ENCODE peak calls at places on chromosomes 12 and 14, in eight cellular contexts. V is tibial nerve; U is upper lobe of right lung; X is uterus; L is thyroid gland; Z is hepatocyte; Q is CD8-positive, alpha-beta memory T cell; B is psoas muscle. G is an unnamed sample.
A peak's percentile ranks its signal among the peaks of the same experiment; 100 is the strongest.

GRCh38 chr12:102496571-102496970 is 16.2 kb upstream of the IGF1 start:
- DNase-seq in V (no peak), U (no peak), X (no peak), L (no peak), Z (no peak), Q (no peak), B (no peak), G (no peak)

GRCh38 chr12:55996715-55997534 is at the start of gene SUOX:
- DNase-seq in V (peak; percentile 94), U (peak; percentile 97), X (peak; percentile 98), L (peak; percentile 99), Z (peak; percentile 97), Q (no peak), B (peak; percentile 96), G (peak; percentile 98)

GRCh38 chr14:95043314-95043713 is 114.0 kb downstream of the DICER1 start:
- DNase-seq in V (no peak), U (peak; percentile 40), X (no peak), L (no peak), Z (no peak), Q (no peak), B (no peak), G (no peak)

GRCh38 chr14:104680056-104680805 is 9.2 kb upstream of the INF2 start:
- DNase-seq in V (no peak), U (peak; percentile 63), X (peak; percentile 74), L (no peak), Z (peak; percentile 80), Q (no peak), B (peak; percentile 55), G (peak; percentile 67)

GRCh38 chr14:32724864-32725550 is 213.7 kb upstream of the NPAS3 start:
- DNase-seq in V (no peak), U (no peak), X (no peak), L (no peak), Z (peak; percentile 4), Q (no peak), B (no peak), G (no peak)

GRCh38 chr14:20652996-20653975 is 11.8 kb upstream of the OR6S1 start:
- DNase-seq in V (no peak), U (no peak), X (no peak), L (no peak), Z (peak; percentile 59), Q (no peak), B (no peak), G (peak; percentile 32)

GRCh38 chr12:26701604-26702215 is 131.3 kb downstream of the ITPR2 start:
- DNase-seq in V (peak; percentile 30), U (no peak), X (no peak), L (no peak), Z (peak; percentile 55), Q (no peak), B (no peak), G (peak; percentile 65)

GRCh38 chr12:22447223-22447622 is 97.1 kb downstream of the C2CD5 start:
- DNase-seq in V (no peak), U (no peak), X (no peak), L (no peak), Z (no peak), Q (no peak), B (no peak), G (no peak)

GRCh38 chr12:132169376-132169775 is 25.1 kb downstream of the NOC4L start:
- DNase-seq in V (no peak), U (peak; percentile 51), X (no peak), L (no peak), Z (no peak), Q (no peak), B (peak; percentile 6), G (no peak)

GRCh38 chr14:61876362-61877049 is 114.3 kb downstream of the SNAPC1 start:
- DNase-seq in V (no peak), U (no peak), X (no peak), L (no peak), Z (no peak), Q (no peak), B (no peak), G (no peak)

GRCh38 chr14:105343194-105343593 is 28.6 kb downstream of the PACS2 start:
- DNase-seq in V (no peak), U (no peak), X (no peak), L (no peak), Z (no peak), Q (no peak), B (no peak), G (no peak)

GRCh38 chr12:57893460-57894353 is 47.2 kb upstream of the CTDSP2 start:
- DNase-seq in V (peak; percentile 85), U (peak; percentile 93), X (peak; percentile 98), L (peak; percentile 94), Z (peak; percentile 94), Q (no peak), B (peak; percentile 92), G (peak; percentile 92)
- H3K4me1 ChIP-seq in V (peaks cover 97% of the 10 kb centered on the region), U (peaks cover 91% of the 10 kb centered on the region), X (peaks cover 41% of the 10 kb centered on the region), L (peaks cover 90% of the 10 kb centered on the region), Z (peaks cover 71% of the 10 kb centered on the region), Q (peaks cover 48% of the 10 kb centered on the region), B (peaks cover 82% of the 10 kb centered on the region), G (peaks cover 34% of the 10 kb centered on the region)

GRCh38 chr12:11657511-11657910 is 8.0 kb downstream of the ETV6 start:
- DNase-seq in V (no peak), U (no peak), X (no peak), L (no peak), Z (no peak), Q (no peak), B (no peak), G (peak; percentile 50)
- H3K4me1 ChIP-seq in V (peaks cover 80% of the 10 kb centered on the region), U (peaks cover 54% of the 10 kb centered on the region), X (no peaks in the 10 kb centered on the region), L (peaks cover 94% of the 10 kb centered on the region), Z (peaks cover 16% of the 10 kb centered on the region), Q (peaks cover 27% of the 10 kb centered on the region), B (peaks cover 61% of the 10 kb centered on the region), G (peaks cover 32% of the 10 kb centered on the region)

GRCh38 chr14:24418492-24418873 is 11.0 kb downstream of the CBLN3 start:
- DNase-seq in V (no peak), U (no peak), X (no peak), L (peak; percentile 67), Z (no peak), Q (no peak), B (no peak), G (peak; percentile 78)

GRCh38 chr14:24425704-24426103 is 3.8 kb downstream of the CBLN3 start:
- DNase-seq in V (peak; percentile 63), U (no peak), X (peak; percentile 22), L (no peak), Z (peak; percentile 78), Q (no peak), B (no peak), G (peak; percentile 83)

GRCh38 chr14:24422694-24423531 is 6.6 kb downstream of the CBLN3 start:
- DNase-seq in V (no peak), U (no peak), X (no peak), L (no peak), Z (peak; percentile 51), Q (no peak), B (no peak), G (no peak)

GRCh38 chr14:24426150-24426911 is 3.1 kb downstream of the CBLN3 start:
- DNase-seq in V (no peak), U (no peak), X (no peak), L (no peak), Z (no peak), Q (no peak), B (no peak), G (no peak)

GRCh38 chr14:24422261-24422660 is 7.2 kb downstream of the CBLN3 start:
- DNase-seq in V (no peak), U (no peak), X (no peak), L (no peak), Z (no peak), Q (no peak), B (no peak), G (no peak)
- H3K4me1 ChIP-seq in V (peaks cover 29% of the 10 kb centered on the region), U (peaks cover 25% of the 10 kb centered on the region), X (no peaks in the 10 kb centered on the region), L (peaks cover 13% of the 10 kb centered on the region), Z (peaks cover 14% of the 10 kb centered on the region), Q (peaks cover 32% of the 10 kb centered on the region), B (no peaks in the 10 kb centered on the region), G (peaks cover 56% of the 10 kb centered on the region)

DNA sequence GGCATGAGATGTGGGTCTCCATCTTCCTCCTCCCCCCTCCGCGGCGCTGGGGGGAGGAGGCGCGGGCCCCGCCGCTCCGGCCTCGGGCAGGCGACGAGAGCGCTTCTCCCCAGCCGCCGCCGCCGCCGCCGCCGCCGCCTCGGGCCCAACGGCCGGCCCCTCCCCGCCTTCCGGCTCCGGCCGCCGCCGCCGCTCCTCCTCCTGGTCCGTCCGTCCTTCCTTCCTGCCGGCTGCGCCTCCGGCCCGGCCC is 411 bp downstream of the FBXL14 start:
- DNase-seq in V (no peak), U (peak; percentile 88), X (peak; percentile 58), L (peak; percentile 76), Z (no peak), Q (no peak), B (peak; percentile 75), G (no peak)
- H3K4me1 ChIP-seq in V (peaks cover 57% of the 10 kb centered on the region), U (peaks cover 38% of the 10 kb centered on the region), X (peaks cover 8% of the 10 kb centered on the region), L (peaks cover 45% of the 10 kb centered on the region), Z (peaks cover 41% of the 10 kb centered on the region), Q (peaks cover 33% of the 10 kb centered on the region), B (peaks cover 46% of the 10 kb centered on the region), G (peaks cover 40% of the 10 kb centered on the region)

GRCh38 chr12:121596526-121596925 is 15.7 kb upstream of the KDM2B start:
- DNase-seq in V (no peak), U (no peak), X (no peak), L (no peak), Z (no peak), Q (no peak), B (no peak), G (no peak)
- H3K4me1 ChIP-seq in V (no peaks in the 10 kb centered on the region), U (no peaks in the 10 kb centered on the region), X (no peaks in the 10 kb centered on the region), L (peaks cover 9% of the 10 kb centered on the region), Z (peaks cover 11% of the 10 kb centered on the region), Q (peaks cover 10% of the 10 kb centered on the region), B (peaks cover 4% of the 10 kb centered on the region), G (no peaks in the 10 kb centered on the region)

GRCh38 chr12:12898136-12898712 is 6.9 kb downstream of the GPRC5A start:
- DNase-seq in V (no peak), U (no peak), X (no peak), L (no peak), Z (no peak), Q (no peak), B (no peak), G (no peak)

GRCh38 chr12:12898911-12899511 is 7.6 kb downstream of the GPRC5A start:
- DNase-seq in V (no peak), U (no peak), X (no peak), L (no peak), Z (no peak), Q (no peak), B (no peak), G (no peak)

GRCh38 chr12:12896261-12896660 is 4.9 kb downstream of the GPRC5A start:
- DNase-seq in V (no peak), U (no peak), X (no peak), L (no peak), Z (no peak), Q (no peak), B (no peak), G (no peak)

GRCh38 chr12:12899530-12900380 is 8.4 kb downstream of the GPRC5A start:
- DNase-seq in V (peak; percentile 55), U (no peak), X (peak; percentile 88), L (peak; percentile 67), Z (peak; percentile 80), Q (no peak), B (peak; percentile 46), G (peak; percentile 81)

GRCh38 chr12:12897286-12897685 is 5.9 kb downstream of the GPRC5A start:
- DNase-seq in V (no peak), U (no peak), X (no peak), L (no peak), Z (no peak), Q (no peak), B (no peak), G (no peak)
- H3K4me1 ChIP-seq in V (peaks cover 23% of the 10 kb centered on the region), U (peaks cover 7% of the 10 kb centered on the region), X (no peaks in the 10 kb centered on the region), L (peaks cover 59% of the 10 kb centered on the region), Z (peaks cover 11% of the 10 kb centered on the region), Q (no peaks in the 10 kb centered on the region), B (no peaks in the 10 kb centered on the region), G (peaks cover 36% of the 10 kb centered on the region)

GRCh38 chr14:99119554-99119953 is 152.4 kb downstream of the BCL11B start:
- DNase-seq in V (no peak), U (no peak), X (no peak), L (no peak), Z (no peak), Q (no peak), B (no peak), G (no peak)
- H3K4me1 ChIP-seq in V (no peaks in the 10 kb centered on the region), U (no peaks in the 10 kb centered on the region), X (no peaks in the 10 kb centered on the region), L (peaks cover 7% of the 10 kb centered on the region), Z (no peaks in the 10 kb centered on the region), Q (peaks cover 6% of the 10 kb centered on the region), B (no peaks in the 10 kb centered on the region), G (no peaks in the 10 kb centered on the region)